ENCODE peak calls at places on chromosomes 4 and X, in seven cellular contexts. U, X, B, W, G, L and F are unnamed samples.

GRCh38 chrX:150360331-150360730 is 2.8 kb upstream of the MAMLD1 start:
- DNase-seq in B (no peak), X (no peak), U (no peak), G (no peak), W (no peak), L (no peak), F (no peak)

GRCh38 chr4:76694056-76694455 is 203.9 kb downstream of the SOWAHB start:
- DNase-seq in X (no peak), G (peak), U (no peak), W (no peak), B (no peak), L (no peak), F (no peak)

GRCh38 chr4:115357767-115358166 is 244.3 kb upstream of the NDST4 start:
- DNase-seq in G (no peak), B (no peak), X (peak), W (no peak), L (no peak), U (peak), F (no peak)

GRCh38 chrX:2136848-2137247 is 363.9 kb downstream of the DHRSX start:
- DNase-seq in X (no peak), U (no peak), G (no peak), B (no peak), L (no peak), W (no peak), F (no peak)

GRCh38 chrX:153631931-153632611 is 14.9 kb upstream of the DUSP9 start:
- DNase-seq in L (no peak), G (no peak), W (no peak), X (peak), U (no peak), B (no peak), F (no peak)

GRCh38 chr4:159747983-159748382 is 645.1 kb downstream of the RAPGEF2 start:
- DNase-seq in W (no peak), G (no peak), X (no peak), U (no peak), L (no peak), B (no peak), F (no peak)

GRCh38 chr4:173213296-173213695 is 44.7 kb downstream of the GALNT7 start:
- DNase-seq in W (no peak), B (no peak), G (no peak), U (no peak), L (no peak), X (no peak), F (no peak)

GRCh38 chrX:68920541-68920940 is 91.7 kb downstream of the EFNB1 start:
- DNase-seq in G (no peak), X (no peak), W (no peak), U (no peak), B (no peak), L (no peak), F (no peak)

GRCh38 chr4:173367285-173367684 is 3.5 kb upstream of the SAP30 start:
- DNase-seq in X (no peak), U (no peak), W (peak), L (no peak), G (no peak), B (no peak), F (no peak)

GRCh38 chrX:101595739-101596419 is 21.9 kb downstream of the ARMCX6 start:
- DNase-seq in W (peak), G (peak), L (peak), U (peak), B (peak), X (peak), F (peak)

GRCh38 chr4:186132577-186133277 is 28.2 kb downstream of the FAM149A start:
- DNase-seq in X (no peak), U (no peak), L (peak), W (peak), G (peak), B (peak), F (no peak)

GRCh38 chr4:8032381-8032780 is 92.7 kb upstream of the AFAP1 start:
- DNase-seq in G (no peak), L (no peak), B (no peak), U (no peak), W (no peak), X (no peak), F (no peak)

GRCh38 chr4:78242071-78242470 is 184.9 kb downstream of the FRAS1 start:
- DNase-seq in B (no peak), X (no peak), U (no peak), L (no peak), W (no peak), G (no peak), F (no peak)

GRCh38 chrX:843306-843705 is 212.7 kb downstream of the SHOX start:
- DNase-seq in X (no peak), W (no peak), B (no peak), L (no peak), G (no peak), U (no peak), F (no peak)

GRCh38 chr4:5424901-5425300 is 283.5 kb downstream of the EVC2 start:
- DNase-seq in G (no peak), B (no peak), L (no peak), U (no peak), W (no peak), X (no peak), F (no peak)

GRCh38 chr4:75385139-75385538 is 129.1 kb downstream of the RCHY1 start:
- DNase-seq in L (no peak), X (no peak), G (peak), U (no peak), B (no peak), W (no peak), F (no peak)

GRCh38 chrX:40931921-40932320 is 153.3 kb upstream of the USP9X start:
- DNase-seq in L (no peak), B (no peak), W (no peak), G (no peak), U (no peak), X (no peak), F (no peak)

GRCh38 chrX:102516314-102516936 is at the start of gene TMSB15A:
- DNase-seq in G (peak), X (peak), U (no peak), L (no peak), W (peak), B (peak), F (peak)

GRCh38 chr4:81130569-81130968 is 84.5 kb downstream of the PRKG2 start:
- DNase-seq in G (no peak), X (no peak), U (no peak), B (peak), L (no peak), W (no peak), F (no peak)

GRCh38 chr4:186948361-186949291 is 225.0 kb upstream of the FAT1 start:
- DNase-seq in X (peak), U (no peak), W (peak), B (peak), L (no peak), G (peak), F (no peak)

GRCh38 chr4:152172146-152172545 is 363.7 kb downstream of the FBXW7 start:
- DNase-seq in W (no peak), B (no peak), G (no peak), L (no peak), X (no peak), U (no peak), F (no peak)

GRCh38 chrX:29496636-29497180 is 718.7 kb upstream of the MAGEB2 start:
- DNase-seq in L (no peak), U (no peak), B (no peak), G (no peak), X (no peak), W (peak), F (no peak)

GRCh38 chrX:30821116-30821515 is 67.9 kb downstream of the TAB3 start:
- DNase-seq in W (no peak), L (no peak), G (no peak), X (no peak), U (no peak), B (no peak), F (no peak)

GRCh38 chrX:145881175-145881867 is 63.7 kb downstream of the SLITRK2 start:
- DNase-seq in W (no peak), X (no peak), U (no peak), L (no peak), G (no peak), B (no peak), F (no peak)

GRCh38 chr4:38663021-38663800 is 788 bp upstream of the KLF3 start:
- DNase-seq in G (no peak), W (no peak), X (no peak), B (peak), L (no peak), U (no peak), F (peak)

GRCh38 chr4:88820723-88821368 is 123.2 kb upstream of the NAP1L5 start:
- DNase-seq in X (no peak), L (no peak), G (no peak), B (no peak), U (no peak), W (peak), F (no peak)

GRCh38 chr4:7015383-7016035 is 27.7 kb upstream of the TADA2B start:
- DNase-seq in L (no peak), G (no peak), X (no peak), B (no peak), W (no peak), U (no peak), F (no peak)

GRCh38 chr4:37561803-37562207 is 124.4 kb downstream of the RELL1 start:
- DNase-seq in X (no peak), W (peak), U (no peak), G (peak), L (no peak), B (no peak), F (no peak)

GRCh38 chr4:51870441-51871188 is 27.7 kb downstream of the DCUN1D4 start:
- DNase-seq in L (no peak), G (no peak), B (no peak), X (no peak), W (peak), U (no peak), F (no peak)

GRCh38 chrX:11757729-11758399 is at the start of gene MSL3:
- DNase-seq in G (peak), U (no peak), X (peak), W (peak), L (no peak), B (peak), F (peak)

GRCh38 chrX:113001836-113002235 is 161.2 kb upstream of the AMOT start:
- DNase-seq in B (peak), L (no peak), W (no peak), G (no peak), X (no peak), U (no peak), F (no peak)

GRCh38 chr4:185112104-185112503 is 31.0 kb upstream of the SLC25A4 start:
- DNase-seq in U (no peak), X (no peak), W (peak), G (peak), L (peak), B (no peak), F (no peak)

GRCh38 chr4:8319731-8320385 is 50.3 kb downstream of the HTRA3 start:
- DNase-seq in G (no peak), X (no peak), W (no peak), B (no peak), U (no peak), L (no peak), F (no peak)

GRCh38 chr4:142347241-142347640 is 498.9 kb downstream of the INPP4B start:
- DNase-seq in W (peak), X (no peak), B (no peak), G (no peak), L (no peak), U (no peak), F (no peak)

GRCh38 chr4:69078852-69079251 is 17.4 kb upstream of the UGT2B7 start:
- DNase-seq in G (no peak), U (no peak), W (no peak), X (no peak), L (no peak), B (no peak), F (no peak)

GRCh38 chr4:168585168-168586091 is 88.6 kb downstream of the PALLD start:
- DNase-seq in X (peak), B (peak), L (peak), U (peak), G (peak), W (peak), F (peak)

GRCh38 chr4:143358923-143359694 is 22.4 kb downstream of the GAB1 start:
- DNase-seq in B (no peak), X (no peak), U (peak), W (peak), G (peak), L (no peak), F (peak)

DNA sequence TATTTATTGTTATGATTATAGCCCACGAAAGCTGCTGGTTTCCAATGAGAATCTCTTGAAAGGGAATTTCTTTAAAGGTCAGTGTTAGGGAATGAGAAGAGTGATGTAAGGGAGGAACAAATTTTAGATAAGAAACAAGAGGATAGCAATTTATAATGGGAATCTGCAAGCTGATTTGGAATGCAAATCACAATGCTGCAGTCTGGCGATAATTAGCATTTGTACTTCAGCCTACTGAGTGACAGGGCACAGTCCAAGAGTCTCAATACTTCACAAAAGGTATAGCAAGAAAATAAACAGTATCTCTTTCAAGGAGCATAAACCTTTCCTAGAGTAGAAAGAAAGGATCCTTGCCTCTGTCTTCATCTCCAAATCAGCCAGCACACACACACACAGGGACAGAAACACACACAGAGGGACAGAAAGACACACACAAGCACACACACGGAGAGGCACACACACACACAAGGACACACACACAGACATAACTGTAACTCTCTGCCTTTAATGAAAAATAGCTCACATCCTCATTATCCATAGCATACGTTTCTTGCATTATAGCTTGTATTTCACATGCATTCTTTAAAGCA is 1.2 kb upstream of the GPM6A start:
- DNase-seq in L (no peak), W (no peak), G (no peak), U (no peak), X (no peak), B (no peak), F (no peak)
- H3K9ac ChIP-seq in L (no peak), W (no peak), G (no peak), U (no peak), X (no peak), B (no peak), F (no peak)

GRCh38 chr4:26356067-26356466 is 35.3 kb downstream of the RBPJ start:
- DNase-seq in B (no peak), G (peak), U (no peak), W (peak), X (no peak), L (no peak), F (no peak)
- H3K9ac ChIP-seq in B (no peak), G (peak), U (no peak), W (no peak), X (no peak), L (no peak), F (no peak)

GRCh38 chr4:153207027-153207426 is 2.8 kb downstream of the TRIM2 start:
- DNase-seq in B (no peak), X (no peak), L (no peak), U (no peak), W (no peak), G (no peak), F (peak)

GRCh38 chr4:153206534-153206933 is 2.3 kb downstream of the TRIM2 start:
- DNase-seq in X (no peak), W (no peak), G (no peak), B (peak), L (no peak), U (no peak), F (no peak)

GRCh38 chr4:153204247-153205027 is at the start of gene TRIM2:
- DNase-seq in L (peak), X (no peak), U (no peak), B (peak), G (peak), W (peak), F (peak)

GRCh38 chr4:153205757-153206156 is 1.5 kb downstream of the TRIM2 start:
- DNase-seq in B (peak), G (peak), U (no peak), L (peak), W (no peak), X (no peak), F (peak)

GRCh38 chr4:153205028-153205648 is 895 bp downstream of the TRIM2 start:
- DNase-seq in L (no peak), X (no peak), B (peak), G (no peak), W (no peak), U (no peak), F (peak)
- H3K9ac ChIP-seq in L (peak), X (no peak), B (no peak), G (peak), W (no peak), U (no peak), F (peak)

DNA sequence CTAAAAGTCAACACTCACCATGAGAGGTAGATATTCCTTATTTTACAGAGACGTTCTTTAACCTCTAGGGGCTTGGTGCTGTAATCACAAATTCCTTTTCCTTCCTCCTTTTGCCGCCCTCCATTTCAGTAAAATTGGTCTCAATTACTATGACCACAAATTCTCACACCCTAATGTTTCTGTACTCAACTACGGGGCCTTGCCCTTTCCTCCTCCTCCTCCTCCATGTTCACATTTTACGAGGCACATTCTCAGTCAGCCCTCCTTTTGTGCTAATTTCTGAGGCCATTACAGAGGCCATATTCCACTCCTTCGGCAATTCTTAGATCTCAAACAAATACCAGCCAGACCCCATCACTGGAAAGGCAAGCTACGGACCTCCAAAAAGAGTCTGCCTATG is 92.1 kb downstream of the SH3KBP1 start:
- DNase-seq in L (no peak), B (no peak), U (no peak), X (no peak), G (no peak), W (no peak), F (no peak)
- H3K9ac ChIP-seq in L (no peak), B (no peak), U (no peak), X (no peak), G (no peak), W (no peak), F (no peak)

DNA sequence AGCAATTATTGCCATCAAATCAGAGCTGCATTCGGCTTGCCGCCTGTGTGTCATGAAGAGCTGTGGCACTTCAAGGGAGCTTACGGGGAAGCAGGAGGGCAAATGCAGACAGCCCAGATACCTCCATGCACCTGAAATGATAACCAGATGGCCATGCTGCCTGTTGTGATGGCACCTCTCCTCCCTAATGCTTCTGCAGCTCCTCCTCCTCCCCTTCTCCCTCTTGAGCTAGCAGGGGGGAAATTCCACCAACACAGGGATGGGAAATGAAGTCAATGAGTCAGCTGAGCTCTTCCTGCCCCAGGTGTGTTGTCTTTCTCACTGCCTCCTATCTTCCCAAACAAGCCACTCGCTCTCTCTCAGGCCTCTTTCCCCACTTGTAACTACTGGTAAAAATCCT is 565.0 kb downstream of the BCOR start:
- DNase-seq in U (no peak), L (no peak), X (no peak), B (no peak), W (no peak), G (no peak), F (no peak)
- H3K9ac ChIP-seq in U (no peak), L (no peak), X (no peak), B (no peak), W (no peak), G (no peak), F (no peak)

GRCh38 chrX:41984628-41985027 is 61.3 kb upstream of the CASK start:
- DNase-seq in B (no peak), G (no peak), W (no peak), U (no peak), L (peak), X (no peak), F (peak)
- H3K9ac ChIP-seq in B (no peak), G (no peak), W (no peak), U (no peak), L (no peak), X (no peak), F (no peak)

GRCh38 chr4:156948738-156949137 is 22.9 kb downstream of the PDGFC start:
- DNase-seq in L (no peak), W (no peak), X (no peak), U (no peak), G (no peak), B (no peak), F (no peak)
- H3K9ac ChIP-seq in L (no peak), W (no peak), X (peak), U (no peak), G (peak), B (no peak), F (no peak)

GRCh38 chr4:170888660-170889059 is 798.9 kb upstream of the AADAT start:
- DNase-seq in W (no peak), U (no peak), L (no peak), G (no peak), X (no peak), B (no peak), F (no peak)
- H3K9ac ChIP-seq in W (no peak), U (no peak), L (no peak), G (no peak), X (no peak), B (no peak), F (no peak)